ENCODE peak calls at places on chromosome 5, in four cellular contexts. One of them, this sample, is unnamed.
A peak's percentile ranks its signal among the peaks of the same experiment; 100 is the strongest.

GRCh38 chr5:170478306-170478705 is 25.5 kb upstream of the KCNIP1 start:
- DNase-seq in cardiac muscle cell: no peak
- DNase-seq in HAP-1: no peak
- DNase-seq in thyroid gland: no peak
- DNase-seq in this sample: no peak

GRCh38 chr5:172648755-172649154 is 7.7 kb downstream of the NEURL1B start:
- DNase-seq in cardiac muscle cell: no peak
- DNase-seq in HAP-1: no peak
- DNase-seq in thyroid gland: no peak
- DNase-seq in this sample: no peak

GRCh38 chr5:62273691-62274090 is 32.3 kb upstream of the KIF2A start:
- DNase-seq in cardiac muscle cell: no peak
- DNase-seq in HAP-1: no peak
- DNase-seq in thyroid gland: no peak
- DNase-seq in this sample: no peak

GRCh38 chr5:172611913-172612312 is 29.1 kb upstream of the NEURL1B start:
- DNase-seq in thyroid gland: no peak
- DNase-seq in HAP-1: no peak
- DNase-seq in cardiac muscle cell: no peak
- DNase-seq in this sample: no peak

GRCh38 chr5:152285764-152286163 is 119.3 kb downstream of the NMUR2 start:
- DNase-seq in thyroid gland: no peak
- DNase-seq in HAP-1: no peak
- DNase-seq in cardiac muscle cell: no peak
- DNase-seq in this sample: no peak

GRCh38 chr5:40547994-40548575 is 131.6 kb upstream of the PTGER4 start:
- DNase-seq in cardiac muscle cell: no peak
- DNase-seq in thyroid gland: no peak
- DNase-seq in HAP-1: no peak
- DNase-seq in this sample: no peak

GRCh38 chr5:126624534-126624933 is 23.8 kb downstream of the PHAX start:
- DNase-seq in thyroid gland: no peak
- DNase-seq in cardiac muscle cell: peak; percentile 77
- DNase-seq in HAP-1: no peak
- DNase-seq in this sample: no peak

GRCh38 chr5:65796269-65796668 is 74.3 kb downstream of the NLN start:
- DNase-seq in HAP-1: no peak
- DNase-seq in thyroid gland: no peak
- DNase-seq in cardiac muscle cell: no peak
- DNase-seq in this sample: no peak

GRCh38 chr5:52778784-52779183 is 8.9 kb upstream of the ITGA1 start:
- DNase-seq in cardiac muscle cell: no peak
- DNase-seq in thyroid gland: no peak
- DNase-seq in HAP-1: no peak
- DNase-seq in this sample: no peak

GRCh38 chr5:52870448-52870847 is 82.7 kb downstream of the ITGA1 start:
- DNase-seq in cardiac muscle cell: peak; percentile 50
- DNase-seq in HAP-1: no peak
- DNase-seq in thyroid gland: peak; percentile 17
- DNase-seq in this sample: no peak

GRCh38 chr5:103703617-103704016 is 141.0 kb upstream of the NUDT12 start:
- DNase-seq in HAP-1: no peak
- DNase-seq in cardiac muscle cell: no peak
- DNase-seq in thyroid gland: no peak
- DNase-seq in this sample: no peak

GRCh38 chr5:135327429-135328127 is 71.5 kb downstream of the MACROH2A1 start:
- DNase-seq in cardiac muscle cell: no peak
- DNase-seq in thyroid gland: no peak
- DNase-seq in HAP-1: no peak
- DNase-seq in this sample: no peak

GRCh38 chr5:176810687-176811501 is 535 bp downstream of the UNC5A start:
- DNase-seq in thyroid gland: no peak
- DNase-seq in HAP-1: no peak
- DNase-seq in cardiac muscle cell: peak; percentile 24
- DNase-seq in this sample: no peak

GRCh38 chr5:159422371-159422770 is 92.1 kb upstream of the IL12B start:
- DNase-seq in cardiac muscle cell: peak; percentile 31
- DNase-seq in thyroid gland: no peak
- DNase-seq in HAP-1: no peak
- DNase-seq in this sample: no peak

GRCh38 chr5:108143581-108143980 is 238.3 kb downstream of the FBXL17 start:
- DNase-seq in HAP-1: no peak
- DNase-seq in thyroid gland: no peak
- DNase-seq in cardiac muscle cell: peak; percentile 26
- DNase-seq in this sample: no peak

GRCh38 chr5:132198571-132198970 is 29.1 kb downstream of the P4HA2 start:
- DNase-seq in cardiac muscle cell: no peak
- DNase-seq in thyroid gland: no peak
- DNase-seq in HAP-1: no peak
- DNase-seq in this sample: no peak

GRCh38 chr5:542693-543311 is 18.6 kb upstream of the SLC9A3 start:
- DNase-seq in cardiac muscle cell: no peak
- DNase-seq in thyroid gland: no peak
- DNase-seq in HAP-1: no peak
- DNase-seq in this sample: peak; percentile 38

GRCh38 chr5:116494784-116495480 is 79.7 kb downstream of the SEMA6A start:
- DNase-seq in cardiac muscle cell: no peak
- DNase-seq in HAP-1: no peak
- DNase-seq in thyroid gland: no peak
- DNase-seq in this sample: no peak

GRCh38 chr5:122999947-123000563 is 36.5 kb downstream of the PPIC start:
- DNase-seq in HAP-1: peak; percentile 77
- DNase-seq in cardiac muscle cell: peak; percentile 51
- DNase-seq in thyroid gland: peak; percentile 31
- DNase-seq in this sample: peak; percentile 45

GRCh38 chr5:172002310-172002709 is 4.1 kb downstream of the FBXW11 start:
- DNase-seq in thyroid gland: no peak
- DNase-seq in cardiac muscle cell: peak; percentile 17
- DNase-seq in HAP-1: peak; percentile 35
- DNase-seq in this sample: no peak

GRCh38 chr5:168793844-168794837 is 215.0 kb upstream of the PANK3 start:
- DNase-seq in cardiac muscle cell: peak; percentile 65
- DNase-seq in HAP-1: no peak
- DNase-seq in thyroid gland: peak; percentile 59
- DNase-seq in this sample: peak; percentile 59

GRCh38 chr5:133942589-133943474 is 25.6 kb downstream of the C5orf15 start:
- DNase-seq in thyroid gland: peak; percentile 56
- DNase-seq in cardiac muscle cell: no peak
- DNase-seq in HAP-1: no peak
- DNase-seq in this sample: no peak

GRCh38 chr5:1325870-1326546 is 18.9 kb downstream of the CLPTM1L start:
- DNase-seq in thyroid gland: no peak
- DNase-seq in HAP-1: no peak
- DNase-seq in cardiac muscle cell: no peak
- DNase-seq in this sample: no peak

DNA sequence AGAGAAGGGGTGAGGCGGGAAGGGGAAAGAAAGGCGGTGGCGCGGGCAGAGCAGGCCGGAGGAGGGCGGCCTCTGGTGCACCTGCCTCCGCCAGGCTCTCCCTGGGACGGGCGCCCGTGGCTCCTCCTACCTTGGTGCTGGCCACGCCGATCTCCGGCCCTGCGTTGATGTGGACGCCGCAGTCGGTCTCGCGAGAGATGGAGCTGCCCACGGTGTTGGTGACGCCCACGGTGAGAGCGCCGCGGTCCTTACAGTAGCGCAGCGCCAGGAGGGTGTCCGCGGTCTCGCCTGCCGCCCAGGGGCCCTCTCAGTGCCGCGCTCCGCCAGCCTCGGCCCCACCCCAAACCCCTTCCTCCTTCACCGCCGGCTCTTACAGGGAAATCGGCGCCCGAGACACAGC is 21.8 kb upstream of the MAPK9 start:
- DNase-seq in HAP-1: no peak
- DNase-seq in thyroid gland: no peak
- DNase-seq in cardiac muscle cell: no peak
- DNase-seq in this sample: peak; percentile 88
- H3K4me3 ChIP-seq in HAP-1: no peak overlapping the region
- H3K4me3 ChIP-seq in thyroid gland: no peak overlapping the region
- H3K4me3 ChIP-seq in cardiac muscle cell: no peak overlapping the region
- H3K4me3 ChIP-seq in this sample: peak overlapping the region; percentile 35

DNA sequence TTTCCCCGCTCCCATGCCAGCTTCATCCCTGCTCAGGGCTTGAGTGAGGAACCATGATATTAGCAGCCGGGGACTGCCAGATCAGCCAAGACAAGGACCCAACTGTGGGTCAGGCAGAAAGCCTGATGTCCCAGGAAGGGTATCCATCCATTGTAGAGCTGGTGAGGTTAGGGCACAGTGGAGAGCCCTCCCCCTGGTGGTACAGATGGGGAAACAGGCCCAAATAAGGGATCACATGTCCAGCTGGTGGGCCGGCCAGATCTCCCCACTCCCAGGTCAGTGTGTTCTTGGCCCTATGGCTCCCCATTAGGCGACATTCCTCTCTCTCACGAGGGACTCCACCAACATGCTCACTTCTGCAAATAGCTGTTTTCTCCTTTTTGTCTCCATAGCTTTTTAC is 9.0 kb downstream of the CDX1 start:
- DNase-seq in cardiac muscle cell: peak; percentile 60
- DNase-seq in HAP-1: peak; percentile 17
- DNase-seq in thyroid gland: no peak
- DNase-seq in this sample: no peak
- H3K4me1 ChIP-seq in cardiac muscle cell: no peaks in the 10 kb centered on the region
- H3K4me1 ChIP-seq in HAP-1: no peaks in the 10 kb centered on the region
- H3K4me1 ChIP-seq in thyroid gland: peaks cover 26% of the 10 kb centered on the region
- H3K4me1 ChIP-seq in this sample: peaks cover 2% of the 10 kb centered on the region

DNA sequence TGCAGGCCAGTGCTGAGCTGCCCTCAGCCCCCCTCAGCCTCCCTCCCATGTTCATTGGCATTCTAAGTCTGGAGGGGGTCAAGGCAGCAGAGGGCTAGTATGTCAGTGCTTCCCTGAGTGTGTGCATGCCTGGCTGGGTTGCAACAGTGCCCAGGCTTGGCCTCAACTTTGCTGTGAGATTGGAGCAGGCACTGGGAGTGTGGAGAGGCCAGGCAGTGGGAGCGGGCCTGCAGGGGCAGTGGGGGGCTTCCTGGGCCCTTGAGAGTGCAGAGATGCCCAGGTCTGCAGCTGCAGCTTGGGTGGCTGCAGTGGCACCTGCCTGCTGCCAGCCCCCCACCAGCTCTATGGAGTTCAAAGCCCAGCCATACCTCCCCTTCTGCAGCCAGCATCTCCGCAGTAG is 239.3 kb downstream of the ARRDC3 start:
- DNase-seq in thyroid gland: peak; percentile 36
- DNase-seq in HAP-1: no peak
- DNase-seq in cardiac muscle cell: no peak
- DNase-seq in this sample: no peak
- H3K4me3 ChIP-seq in thyroid gland: no peak overlapping the region
- H3K4me3 ChIP-seq in HAP-1: no peak overlapping the region
- H3K4me3 ChIP-seq in cardiac muscle cell: no peak overlapping the region
- H3K4me3 ChIP-seq in this sample: no peak overlapping the region

DNA sequence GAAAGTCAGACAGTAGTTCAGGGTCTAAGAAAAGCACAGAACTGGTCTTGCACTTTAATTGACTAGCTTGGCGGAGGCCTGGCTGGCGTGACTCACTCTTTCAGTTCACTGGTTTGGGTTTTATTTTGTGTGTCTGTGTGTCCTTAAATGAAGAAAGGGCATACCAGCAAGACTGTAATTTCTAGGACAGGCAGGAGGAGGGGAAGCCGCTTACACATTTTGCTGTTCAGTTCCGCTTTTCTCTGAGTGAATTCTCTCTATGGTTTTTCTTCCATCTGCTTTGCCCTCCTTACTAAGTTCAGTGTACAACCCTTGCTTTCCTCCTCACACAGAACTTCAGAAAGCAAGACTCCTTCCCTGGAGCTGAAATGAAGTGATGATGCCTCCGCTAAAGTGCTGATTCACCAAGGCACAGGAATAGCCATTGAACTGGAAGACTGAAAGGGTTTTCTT is 150.8 kb downstream of the MEF2C start:
- DNase-seq in cardiac muscle cell: peak; percentile 25
- DNase-seq in thyroid gland: peak; percentile 39
- DNase-seq in HAP-1: no peak
- DNase-seq in this sample: peak; percentile 45
- H3K4me1 ChIP-seq in cardiac muscle cell: peaks cover 21% of the 10 kb centered on the region
- H3K4me1 ChIP-seq in thyroid gland: peaks cover 12% of the 10 kb centered on the region
- H3K4me1 ChIP-seq in HAP-1: no peaks in the 10 kb centered on the region
- H3K4me1 ChIP-seq in this sample: peaks cover 9% of the 10 kb centered on the region

DNA sequence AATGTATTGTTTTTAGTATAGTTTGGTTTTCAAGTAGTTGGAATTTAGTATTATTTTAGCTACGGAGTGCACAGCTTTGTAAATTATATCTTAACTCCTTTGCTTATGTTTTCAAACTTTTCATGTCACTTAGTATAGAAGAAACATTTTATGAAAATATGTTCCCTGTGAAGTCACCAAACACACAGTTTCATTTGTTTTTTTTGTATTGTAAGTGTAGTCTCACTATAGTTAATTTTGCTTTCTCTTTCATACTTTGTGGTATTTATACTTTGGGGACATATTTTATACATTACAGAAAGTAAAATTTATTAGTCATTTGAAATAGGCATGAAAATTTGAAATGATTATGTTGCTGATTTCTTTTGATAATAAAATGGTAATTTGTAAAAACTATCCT is 5.0 kb downstream of the CHSY3 start:
- DNase-seq in HAP-1: no peak
- DNase-seq in cardiac muscle cell: no peak
- DNase-seq in thyroid gland: no peak
- DNase-seq in this sample: no peak
- H3K4me3 ChIP-seq in HAP-1: no peak overlapping the region
- H3K4me3 ChIP-seq in cardiac muscle cell: no peak overlapping the region
- H3K4me3 ChIP-seq in thyroid gland: no peak overlapping the region
- H3K4me3 ChIP-seq in this sample: no peak overlapping the region

GRCh38 chr5:16897800-16898199 is 38.3 kb downstream of the MYO10 start:
- DNase-seq in thyroid gland: no peak
- DNase-seq in cardiac muscle cell: no peak
- DNase-seq in HAP-1: no peak
- DNase-seq in this sample: no peak
- H3K4me1 ChIP-seq in thyroid gland: peaks cover 45% of the 10 kb centered on the region
- H3K4me1 ChIP-seq in cardiac muscle cell: peaks cover 32% of the 10 kb centered on the region
- H3K4me1 ChIP-seq in HAP-1: peaks cover 49% of the 10 kb centered on the region
- H3K4me1 ChIP-seq in this sample: peaks cover 44% of the 10 kb centered on the region

GRCh38 chr5:124652892-124653441 is 93.5 kb downstream of the ZNF608 start:
- DNase-seq in HAP-1: no peak
- DNase-seq in cardiac muscle cell: no peak
- DNase-seq in thyroid gland: no peak
- DNase-seq in this sample: no peak

GRCh38 chr5:124652514-124652819 is 94.0 kb downstream of the ZNF608 start:
- DNase-seq in HAP-1: peak; percentile 49
- DNase-seq in cardiac muscle cell: no peak
- DNase-seq in thyroid gland: no peak
- DNase-seq in this sample: no peak

GRCh38 chr5:124649548-124650501 is 96.6 kb downstream of the ZNF608 start:
- DNase-seq in HAP-1: peak; percentile 42
- DNase-seq in cardiac muscle cell: peak; percentile 95
- DNase-seq in thyroid gland: peak; percentile 46
- DNase-seq in this sample: peak; percentile 90

GRCh38 chr5:124650960-124651662 is 95.3 kb downstream of the ZNF608 start:
- DNase-seq in cardiac muscle cell: peak; percentile 60
- DNase-seq in thyroid gland: no peak
- DNase-seq in HAP-1: no peak
- DNase-seq in this sample: no peak

GRCh38 chr5:124651663-124652513 is 94.6 kb downstream of the ZNF608 start:
- DNase-seq in HAP-1: peak; percentile 93
- DNase-seq in thyroid gland: peak; percentile 85
- DNase-seq in cardiac muscle cell: peak; percentile 88
- DNase-seq in this sample: peak; percentile 81
- H3K4me3 ChIP-seq in HAP-1: peak overlapping the region; percentile 30
- H3K4me3 ChIP-seq in thyroid gland: peak overlapping the region; percentile 29
- H3K4me3 ChIP-seq in cardiac muscle cell: peak overlapping the region; percentile 13
- H3K4me3 ChIP-seq in this sample: peak overlapping the region; percentile 61